ENCODE peak calls at places on chromosomes 11 and 22, in four cellular contexts. D, J, X and F are unnamed samples.

GRCh38 chr11:2138075-2138435 is 1.1 kb downstream of the IGF2 start:
- DNase-seq in D (no peak), J (no peak), X (peak), F (no peak)

GRCh38 chr11:79062814-79063762 is 377.7 kb downstream of the TENM4 start:
- DNase-seq in D (peak), J (no peak), X (no peak), F (no peak)

GRCh38 chr22:17104336-17104935 is 16.7 kb downstream of the TMEM121B start:
- DNase-seq in D (no peak), J (no peak), X (no peak), F (no peak)

GRCh38 chr22:49962012-49962750 is 1.6 kb downstream of the PIM3 start:
- DNase-seq in D (no peak), J (peak), X (peak), F (peak)

GRCh38 chr11:131622193-131622592 is 251.8 kb downstream of the NTM start:
- DNase-seq in D (no peak), J (no peak), X (no peak), F (no peak)

GRCh38 chr11:64120951-64121569 is 44.9 kb downstream of the MACROD1 start:
- DNase-seq in D (no peak), J (no peak), X (peak), F (no peak)

GRCh38 chr11:125376117-125376516 is 119.9 kb downstream of the FEZ1 start:
- DNase-seq in D (no peak), J (no peak), X (no peak), F (no peak)

GRCh38 chr11:105975128-105975527 is 46.9 kb downstream of the MSANTD4 start:
- DNase-seq in D (no peak), J (no peak), X (no peak), F (no peak)

GRCh38 chr22:43446037-43446803 is 34.4 kb downstream of the MPPED1 start:
- DNase-seq in D (no peak), J (no peak), X (no peak), F (no peak)

GRCh38 chr11:106888386-106888785 is 129.9 kb downstream of the GUCY1A2 start:
- DNase-seq in D (no peak), J (no peak), X (no peak), F (no peak)

GRCh38 chr11:101478587-101479375 is 105.0 kb downstream of the TRPC6 start:
- DNase-seq in D (no peak), J (no peak), X (peak), F (no peak)

GRCh38 chr11:117498791-117499190 is 171.1 kb downstream of the CEP164 start:
- DNase-seq in D (no peak), J (no peak), X (no peak), F (no peak)

GRCh38 chr11:13035711-13036110 is 26.6 kb downstream of the RASSF10 start:
- DNase-seq in D (no peak), J (no peak), X (no peak), F (no peak)

GRCh38 chr22:29524440-29525191 is 28.9 kb downstream of the THOC5 start:
- DNase-seq in D (no peak), J (no peak), X (no peak), F (no peak)

GRCh38 chr11:58575377-58576020 is at the start of gene LPXN:
- DNase-seq in D (no peak), J (no peak), X (no peak), F (peak)

GRCh38 chr11:14449302-14449714 is 50.3 kb downstream of the COPB1 start:
- DNase-seq in D (no peak), J (no peak), X (no peak), F (no peak)

GRCh38 chr22:20086763-20087162 is 6.7 kb downstream of the DGCR8 start:
- DNase-seq in D (no peak), J (no peak), X (peak), F (no peak)

GRCh38 chr11:96061730-96062524 is 138.0 kb upstream of the MTMR2 start:
- DNase-seq in D (no peak), J (no peak), X (no peak), F (no peak)

GRCh38 chr22:20524004-20524481 is 16.6 kb downstream of the MED15 start:
- DNase-seq in D (no peak), J (no peak), X (no peak), F (no peak)

GRCh38 chr11:1087279-1087960 is 12.7 kb downstream of the MUC2 start:
- DNase-seq in D (no peak), J (no peak), X (no peak), F (no peak)

GRCh38 chr11:69773626-69774353 is 1.4 kb downstream of the FGF4 start:
- DNase-seq in D (no peak), J (no peak), X (no peak), F (no peak)

GRCh38 chr11:122976734-122977454 is 4.7 kb downstream of the BSX start:
- DNase-seq in D (no peak), J (no peak), X (no peak), F (no peak)

GRCh38 chr11:28464252-28464867 is 356.2 kb downstream of the METTL15 start:
- DNase-seq in D (no peak), J (peak), X (no peak), F (no peak)

GRCh38 chr11:75719089-75719638 is 1.5 kb downstream of the MOGAT2 start:
- DNase-seq in D (no peak), J (no peak), X (no peak), F (no peak)

GRCh38 chr22:33923660-33924246 is 3.5 kb upstream of the LARGE1 start:
- DNase-seq in D (peak), J (peak), X (no peak), F (no peak)

GRCh38 chr11:129346916-129347315 is 28.7 kb upstream of the BARX2 start:
- DNase-seq in D (no peak), J (no peak), X (no peak), F (no peak)

GRCh38 chr11:85970593-85970992 is 98.3 kb downstream of the PICALM start:
- DNase-seq in D (no peak), J (no peak), X (no peak), F (no peak)

GRCh38 chr11:96267001-96267489 is 76.0 kb downstream of the MAML2 start:
- DNase-seq in D (no peak), J (no peak), X (no peak), F (no peak)

GRCh38 chr11:92211576-92212167 is 12.9 kb upstream of the FAT3 start:
- DNase-seq in D (no peak), J (peak), X (no peak), F (peak)

GRCh38 chr11:68812526-68812925 is 29.2 kb downstream of the CPT1A start:
- DNase-seq in D (no peak), J (no peak), X (no peak), F (no peak)

GRCh38 chr11:128553662-128554392 is 33.5 kb downstream of the ETS1 start:
- DNase-seq in D (no peak), J (no peak), X (no peak), F (no peak)

GRCh38 chr11:71342116-71342515 is 89.7 kb upstream of the SHANK2 start:
- DNase-seq in D (no peak), J (no peak), X (peak), F (no peak)

GRCh38 chr22:42873361-42873760 is 16.3 kb upstream of the ARFGAP3 start:
- DNase-seq in D (no peak), J (no peak), X (no peak), F (no peak)

DNA sequence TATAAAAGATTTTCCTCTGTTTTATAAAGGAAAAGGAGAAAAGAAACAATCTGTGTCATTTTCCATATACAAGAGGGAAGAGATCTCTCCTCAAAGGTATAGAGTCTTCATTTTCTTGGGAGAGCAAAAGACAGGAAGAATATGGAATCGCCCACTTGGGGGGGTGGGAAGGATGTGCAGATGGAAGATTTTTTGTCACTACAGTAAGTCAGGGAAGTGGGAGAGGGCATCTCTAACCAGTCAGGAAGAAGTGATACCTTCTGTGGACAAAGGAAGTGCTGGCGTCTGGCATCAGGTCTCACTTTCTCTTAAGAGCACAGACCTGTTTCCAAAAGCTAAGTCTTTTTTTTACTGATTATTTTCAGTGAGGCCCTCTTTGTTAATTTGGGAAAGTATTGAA is 1.4 kb downstream of the PRR14L start:
- DNase-seq in D (no peak), J (no peak), X (no peak), F (no peak)
- TF ChIP-seq CTCF in D (no peak), J (no peak), X (no peak), F (no peak)

DNA sequence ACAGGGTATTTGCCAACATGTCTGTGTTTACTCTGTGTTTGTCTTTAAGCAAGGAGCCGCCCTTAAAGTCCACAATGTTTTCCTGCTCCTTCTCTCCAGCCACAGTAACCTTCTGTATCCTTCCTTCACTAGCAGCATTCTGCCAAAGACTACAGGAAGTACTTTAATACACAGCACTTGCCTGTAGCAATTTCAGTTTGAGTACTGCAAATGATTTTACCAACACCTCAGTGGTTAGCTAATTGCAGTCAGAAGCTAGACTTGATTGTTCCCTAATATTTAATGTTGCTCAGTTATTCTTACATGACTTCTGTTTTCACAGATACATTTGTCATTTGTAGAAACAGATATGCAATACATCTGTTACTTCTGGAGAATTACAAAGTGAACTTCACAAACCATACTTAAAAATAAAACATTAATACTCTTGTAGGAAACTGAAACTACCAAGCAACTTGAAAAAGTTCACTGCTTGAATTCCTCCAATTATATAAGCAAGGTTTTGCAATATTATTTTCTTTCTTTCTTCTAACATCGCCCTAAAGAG is 69.1 kb downstream of the FCHSD2 start:
- DNase-seq in D (no peak), J (no peak), X (no peak), F (no peak)
- H3K4me3 ChIP-seq in D (no peak), J (no peak), X (peak), F (no peak)

GRCh38 chr22:24776525-24776924 is 2.0 kb upstream of the PIWIL3 start:
- DNase-seq in D (no peak), J (no peak), X (no peak), F (no peak)
- TF ChIP-seq CTCF in D (no peak), J (no peak), X (no peak), F (no peak)

GRCh38 chr11:62575837-62576236 is 2.1 kb upstream of the EEF1G start:
- DNase-seq in D (no peak), J (no peak), X (no peak), F (no peak)
- H3K4me3 ChIP-seq in D (no peak), J (peak), X (no peak), F (peak)